ENCODE peak calls at places on chromosomes 7 and 10, in nine cellular contexts. K is ovary, N is body of pancreas, C is IMR-90, M is pancreas, O is H1, B is psoas muscle, L is cardiac muscle cell, E is small intestine. Y is an unnamed sample.

GRCh38 chr10:131494451-131494850 is 182.9 kb upstream of the TCERG1L start:
- DNase-seq in K (no peak), N (no peak), C (no peak), M (no peak), O (no peak), B (no peak), L (no peak), E (no peak), Y (no peak)

GRCh38 chr7:145876376-145876775 is 240.2 kb upstream of the CNTNAP2 start:
- DNase-seq in K (no peak), N (no peak), C (no peak), M (no peak), O (no peak), B (no peak), L (no peak), E (no peak), Y (no peak)

GRCh38 chr7:116953372-116953726 is at the start of gene ST7:
- DNase-seq in K (peak), N (peak), C (peak), M (peak), O (no peak), B (peak), L (peak), E (peak), Y (no peak)

GRCh38 chr7:92417913-92418312 is 29.4 kb upstream of the GATAD1 start:
- DNase-seq in K (no peak), N (no peak), C (no peak), M (no peak), O (no peak), B (no peak), L (peak), E (no peak), Y (no peak)

GRCh38 chr10:14439451-14440259 is 108.9 kb upstream of the FRMD4A start:
- DNase-seq in K (no peak), N (no peak), C (peak), M (no peak), O (no peak), B (no peak), L (peak), E (no peak), Y (no peak)

GRCh38 chr7:101031082-101031481 is 11.2 kb downstream of the MUC17 start:
- DNase-seq in K (no peak), N (no peak), C (no peak), M (no peak), O (no peak), B (no peak), L (no peak), E (no peak), Y (no peak)

GRCh38 chr7:137254766-137255165 is 88.8 kb downstream of the PTN start:
- DNase-seq in K (no peak), N (no peak), C (no peak), M (no peak), O (no peak), B (no peak), L (no peak), E (no peak), Y (no peak)

GRCh38 chr10:45379891-45380540 is 6.0 kb downstream of the ALOX5 start:
- DNase-seq in K (no peak), N (peak), C (no peak), M (peak), O (no peak), B (peak), L (no peak), E (no peak), Y (no peak)

GRCh38 chr7:40447345-40447744 is 312.5 kb downstream of the SUGCT start:
- DNase-seq in K (no peak), N (no peak), C (no peak), M (no peak), O (no peak), B (no peak), L (no peak), E (peak), Y (no peak)

GRCh38 chr10:51934373-51934772 is 235.0 kb upstream of the CSTF2T start:
- DNase-seq in K (no peak), N (no peak), C (no peak), M (no peak), O (no peak), B (no peak), L (no peak), E (no peak), Y (no peak)

GRCh38 chr10:72248477-72249151 is 25.1 kb upstream of the DDIT4 start:
- DNase-seq in K (peak), N (peak), C (no peak), M (peak), O (no peak), B (peak), L (peak), E (peak), Y (no peak)

GRCh38 chr10:123965973-123966895 is 74.6 kb upstream of the CPXM2 start:
- DNase-seq in K (no peak), N (no peak), C (no peak), M (no peak), O (no peak), B (no peak), L (no peak), E (no peak), Y (no peak)

GRCh38 chr10:49651917-49652316 is 27.5 kb upstream of the C10orf53 start:
- DNase-seq in K (no peak), N (no peak), C (no peak), M (no peak), O (no peak), B (no peak), L (no peak), E (no peak), Y (no peak)

GRCh38 chr10:76998451-76998850 is 639.2 kb downstream of the KCNMA1 start:
- DNase-seq in K (no peak), N (no peak), C (no peak), M (no peak), O (no peak), B (no peak), L (no peak), E (no peak), Y (no peak)

GRCh38 chr7:26959290-26959689 is 94.9 kb upstream of the SKAP2 start:
- DNase-seq in K (no peak), N (no peak), C (no peak), M (no peak), O (no peak), B (no peak), L (no peak), E (no peak), Y (no peak)

GRCh38 chr7:26182706-26183105 is 17.8 kb downstream of the HNRNPA2B1 start:
- DNase-seq in K (no peak), N (no peak), C (no peak), M (no peak), O (no peak), B (no peak), L (no peak), E (no peak), Y (no peak)

GRCh38 chr10:184911-185310 is 49.7 kb downstream of the ZMYND11 start:
- DNase-seq in K (no peak), N (no peak), C (peak), M (no peak), O (no peak), B (no peak), L (no peak), E (no peak), Y (no peak)

GRCh38 chr10:65342226-65342625 is 1583.6 kb upstream of the LRRTM3 start:
- DNase-seq in K (no peak), N (peak), C (no peak), M (no peak), O (no peak), B (no peak), L (no peak), E (no peak), Y (no peak)

GRCh38 chr10:24333736-24334135 is 124.8 kb downstream of the KIAA1217 start:
- DNase-seq in K (no peak), N (no peak), C (peak), M (no peak), O (no peak), B (no peak), L (peak), E (no peak), Y (no peak)

GRCh38 chr10:98414932-98415709 is at the start of gene PYROXD2:
- DNase-seq in K (peak), N (peak), C (peak), M (peak), O (peak), B (peak), L (peak), E (peak), Y (peak)

GRCh38 chr10:46517541-46517940 is 38.9 kb downstream of the GPRIN2 start:
- DNase-seq in K (no peak), N (no peak), C (no peak), M (no peak), O (no peak), B (no peak), L (no peak), E (no peak), Y (no peak)

GRCh38 chr7:2519119-2519930 is at the start of gene LFNG:
- DNase-seq in K (peak), N (peak), C (peak), M (peak), O (no peak), B (peak), L (peak), E (peak), Y (peak)

GRCh38 chr10:91210014-91210413 is 10.4 kb upstream of the PCGF5 start:
- DNase-seq in K (no peak), N (no peak), C (no peak), M (no peak), O (no peak), B (no peak), L (no peak), E (no peak), Y (no peak)

GRCh38 chr10:29784175-29784773 is 149.5 kb upstream of the SVIL start:
- DNase-seq in K (peak), N (peak), C (peak), M (no peak), O (peak), B (peak), L (peak), E (no peak), Y (peak)
- H3K27ac ChIP-seq in K (no peak), N (no peak), C (peak), M (no peak), O (no peak), B (peak), L (no peak), E (no peak), Y (peak)

GRCh38 chr10:12772797-12773587 is 228.5 kb downstream of the CCDC3 start:
- DNase-seq in K (no peak), N (no peak), C (no peak), M (no peak), O (no peak), B (no peak), L (no peak), E (peak), Y (no peak)

GRCh38 chr10:12782537-12782936 is 219.0 kb downstream of the CCDC3 start:
- DNase-seq in K (peak), N (peak), C (peak), M (no peak), O (no peak), B (peak), L (peak), E (peak), Y (no peak)

GRCh38 chr10:12780634-12781601 is 220.6 kb downstream of the CCDC3 start:
- DNase-seq in K (no peak), N (peak), C (peak), M (no peak), O (no peak), B (no peak), L (peak), E (no peak), Y (no peak)

GRCh38 chr10:12774219-12774894 is 227.2 kb downstream of the CCDC3 start:
- DNase-seq in K (no peak), N (no peak), C (no peak), M (no peak), O (no peak), B (no peak), L (no peak), E (no peak), Y (no peak)

GRCh38 chr10:12777840-12778585 is 223.5 kb downstream of the CCDC3 start:
- DNase-seq in K (no peak), N (no peak), C (no peak), M (no peak), O (no peak), B (no peak), L (no peak), E (no peak), Y (no peak)
- H3K27ac ChIP-seq in K (no peak), N (no peak), C (no peak), M (no peak), O (no peak), B (no peak), L (no peak), E (no peak), Y (no peak)

DNA sequence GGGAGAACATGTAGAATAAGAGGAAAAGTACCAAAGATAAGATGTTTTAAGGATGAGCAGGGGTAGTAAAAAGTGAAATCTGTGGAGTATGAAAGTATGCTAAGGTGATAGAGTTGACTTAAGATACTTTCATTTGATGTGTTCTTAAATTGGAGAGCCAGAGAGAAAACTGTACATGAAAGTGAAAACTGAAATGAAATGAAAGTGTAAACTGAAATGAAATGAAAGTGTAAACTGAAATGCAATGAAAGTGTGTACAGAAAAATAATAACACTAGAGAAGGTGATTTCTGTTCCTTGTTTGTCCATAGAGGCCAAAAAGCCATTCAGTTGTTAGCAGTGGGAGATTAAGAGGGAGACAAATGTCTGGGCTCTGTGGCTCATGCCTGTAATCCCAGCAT is 17.5 kb downstream of the AHR start:
- DNase-seq in K (no peak), N (no peak), C (no peak), M (no peak), O (no peak), B (no peak), L (no peak), E (no peak), Y (no peak)
- H3K27ac ChIP-seq in K (no peak), N (no peak), C (no peak), M (no peak), O (no peak), B (no peak), L (no peak), E (no peak), Y (no peak)

GRCh38 chr10:69363666-69364065 is 53.1 kb downstream of the TACR2 start:
- DNase-seq in K (no peak), N (no peak), C (no peak), M (no peak), O (no peak), B (no peak), L (no peak), E (no peak), Y (no peak)
- H3K27ac ChIP-seq in K (no peak), N (no peak), C (no peak), M (no peak), O (no peak), B (peak), L (peak), E (no peak), Y (peak)